ENCODE peak calls at places on chromosomes 6 and 20, in seven cellular contexts. One of them, this sample, is unnamed.

GRCh38 chr6:33277663-33278391 is 904 bp downstream of the B3GALT4 start:
- DNase-seq in IMR-90: no peak
- DNase-seq in trophoblast cell: no peak
- DNase-seq in neuronal stem cell: no peak
- DNase-seq in H1: no peak
- DNase-seq in H9: peak
- DNase-seq in mesenchymal stem cell: no peak
- DNase-seq in this sample: no peak

GRCh38 chr6:10479939-10480700 is 41.0 kb upstream of the GCNT2 start:
- DNase-seq in trophoblast cell: no peak
- DNase-seq in IMR-90: no peak
- DNase-seq in H1: no peak
- DNase-seq in mesenchymal stem cell: no peak
- DNase-seq in neuronal stem cell: no peak
- DNase-seq in H9: no peak
- DNase-seq in this sample: peak

GRCh38 chr6:48032156-48032555 is 78.8 kb downstream of the PTCHD4 start:
- DNase-seq in mesenchymal stem cell: peak
- DNase-seq in IMR-90: peak
- DNase-seq in trophoblast cell: no peak
- DNase-seq in H1: no peak
- DNase-seq in neuronal stem cell: no peak
- DNase-seq in H9: no peak
- DNase-seq in this sample: peak

GRCh38 chr6:133973109-133973971 is 20.3 kb downstream of the TBPL1 start:
- DNase-seq in mesenchymal stem cell: peak
- DNase-seq in IMR-90: peak
- DNase-seq in H1: no peak
- DNase-seq in neuronal stem cell: peak
- DNase-seq in trophoblast cell: no peak
- DNase-seq in H9: no peak
- DNase-seq in this sample: peak

GRCh38 chr20:57708694-57709673 is 831 bp downstream of the PMEPA1 start:
- DNase-seq in mesenchymal stem cell: peak
- DNase-seq in trophoblast cell: no peak
- DNase-seq in H1: no peak
- DNase-seq in H9: no peak
- DNase-seq in neuronal stem cell: no peak
- DNase-seq in IMR-90: peak
- DNase-seq in this sample: no peak

GRCh38 chr20:57717797-57718196 is 8.0 kb upstream of the PMEPA1 start:
- DNase-seq in trophoblast cell: peak
- DNase-seq in mesenchymal stem cell: no peak
- DNase-seq in neuronal stem cell: no peak
- DNase-seq in H1: no peak
- DNase-seq in H9: no peak
- DNase-seq in IMR-90: no peak
- DNase-seq in this sample: no peak

GRCh38 chr20:43529457-43530153 is 22.1 kb downstream of the L3MBTL1 start:
- DNase-seq in mesenchymal stem cell: no peak
- DNase-seq in trophoblast cell: no peak
- DNase-seq in H1: no peak
- DNase-seq in IMR-90: no peak
- DNase-seq in neuronal stem cell: no peak
- DNase-seq in H9: no peak
- DNase-seq in this sample: no peak

GRCh38 chr6:144953552-144954240 is 668.6 kb downstream of the UTRN start:
- DNase-seq in H1: peak
- DNase-seq in neuronal stem cell: no peak
- DNase-seq in mesenchymal stem cell: no peak
- DNase-seq in H9: no peak
- DNase-seq in IMR-90: peak
- DNase-seq in trophoblast cell: peak
- DNase-seq in this sample: peak

GRCh38 chr20:23622839-23623343 is 14.9 kb downstream of the CST3 start:
- DNase-seq in mesenchymal stem cell: peak
- DNase-seq in IMR-90: peak
- DNase-seq in trophoblast cell: peak
- DNase-seq in neuronal stem cell: no peak
- DNase-seq in H9: no peak
- DNase-seq in H1: no peak
- DNase-seq in this sample: peak

GRCh38 chr6:20833881-20834515 is 299.7 kb downstream of the CDKAL1 start:
- DNase-seq in H1: no peak
- DNase-seq in H9: peak
- DNase-seq in trophoblast cell: no peak
- DNase-seq in IMR-90: no peak
- DNase-seq in neuronal stem cell: no peak
- DNase-seq in mesenchymal stem cell: peak
- DNase-seq in this sample: peak

GRCh38 chr6:105981002-105981887 is 104.9 kb upstream of the PRDM1 start:
- DNase-seq in IMR-90: no peak
- DNase-seq in mesenchymal stem cell: peak
- DNase-seq in H1: no peak
- DNase-seq in H9: peak
- DNase-seq in neuronal stem cell: no peak
- DNase-seq in trophoblast cell: no peak
- DNase-seq in this sample: peak

GRCh38 chr6:116133453-116133852 is 7.5 kb upstream of the COL10A1 start:
- DNase-seq in IMR-90: no peak
- DNase-seq in mesenchymal stem cell: no peak
- DNase-seq in H1: no peak
- DNase-seq in trophoblast cell: no peak
- DNase-seq in H9: no peak
- DNase-seq in neuronal stem cell: no peak
- DNase-seq in this sample: no peak

GRCh38 chr20:49925901-49926454 is 10.2 kb upstream of the RNF114 start:
- DNase-seq in H9: no peak
- DNase-seq in trophoblast cell: no peak
- DNase-seq in mesenchymal stem cell: no peak
- DNase-seq in neuronal stem cell: no peak
- DNase-seq in IMR-90: no peak
- DNase-seq in H1: no peak
- DNase-seq in this sample: no peak

GRCh38 chr20:49919009-49919408 is 3.7 kb upstream of the SPATA2 start:
- DNase-seq in H9: no peak
- DNase-seq in H1: no peak
- DNase-seq in neuronal stem cell: no peak
- DNase-seq in mesenchymal stem cell: no peak
- DNase-seq in IMR-90: no peak
- DNase-seq in trophoblast cell: no peak
- DNase-seq in this sample: no peak

GRCh38 chr20:49929142-49929494 is 7.1 kb upstream of the RNF114 start:
- DNase-seq in trophoblast cell: no peak
- DNase-seq in H9: no peak
- DNase-seq in mesenchymal stem cell: no peak
- DNase-seq in H1: no peak
- DNase-seq in IMR-90: no peak
- DNase-seq in neuronal stem cell: no peak
- DNase-seq in this sample: no peak

GRCh38 chr20:49928411-49929141 is 7.6 kb upstream of the RNF114 start:
- DNase-seq in IMR-90: peak
- DNase-seq in neuronal stem cell: peak
- DNase-seq in trophoblast cell: peak
- DNase-seq in mesenchymal stem cell: peak
- DNase-seq in H1: peak
- DNase-seq in H9: peak
- DNase-seq in this sample: peak

DNA sequence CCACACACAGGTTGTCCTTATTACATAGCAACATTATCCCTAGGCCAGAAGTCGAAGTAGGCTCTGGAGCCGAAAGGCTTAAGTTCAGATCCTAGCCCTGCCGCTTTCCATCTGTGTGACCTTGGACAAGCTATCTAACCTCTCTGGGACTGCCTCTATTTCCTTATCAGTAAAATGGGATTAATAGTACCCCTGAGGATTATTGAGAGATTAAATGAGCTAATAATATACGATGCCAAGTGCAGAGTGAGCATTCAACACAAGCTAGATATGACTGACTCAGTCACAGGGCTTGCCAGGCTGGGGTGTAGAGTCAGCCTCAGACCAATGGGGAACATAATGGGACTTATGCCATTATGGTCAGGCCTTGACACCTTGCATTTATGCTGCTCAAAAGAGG is 8.9 kb upstream of the SPATA2 start:
- DNase-seq in H1: no peak
- DNase-seq in mesenchymal stem cell: no peak
- DNase-seq in neuronal stem cell: no peak
- DNase-seq in H9: no peak
- DNase-seq in IMR-90: no peak
- DNase-seq in trophoblast cell: no peak
- DNase-seq in this sample: no peak
- H3K4ac ChIP-seq in H1: no peak
- H3K4ac ChIP-seq in mesenchymal stem cell: no peak
- H3K4ac ChIP-seq in neuronal stem cell: no peak
- H3K4ac ChIP-seq in H9: no peak
- H3K4ac ChIP-seq in IMR-90: no peak
- H3K4ac ChIP-seq in trophoblast cell: no peak
- H3K4ac ChIP-seq in this sample: no peak

GRCh38 chr6:168690271-168690670 is 249.3 kb downstream of the SMOC2 start:
- DNase-seq in mesenchymal stem cell: no peak
- DNase-seq in IMR-90: no peak
- DNase-seq in H9: no peak
- DNase-seq in H1: no peak
- DNase-seq in trophoblast cell: no peak
- DNase-seq in neuronal stem cell: no peak
- DNase-seq in this sample: no peak
- H3K23ac ChIP-seq in mesenchymal stem cell: no peak
- H3K23ac ChIP-seq in IMR-90: no peak
- H3K23ac ChIP-seq in H9: no peak
- H3K23ac ChIP-seq in H1: no peak
- H3K23ac ChIP-seq in trophoblast cell: no peak
- H3K23ac ChIP-seq in neuronal stem cell: no peak
- H3K23ac ChIP-seq in this sample: no peak

GRCh38 chr6:25834950-25835349 is 3.1 kb upstream of the SLC17A1 start:
- DNase-seq in H1: no peak
- DNase-seq in mesenchymal stem cell: no peak
- DNase-seq in IMR-90: no peak
- DNase-seq in trophoblast cell: no peak
- DNase-seq in neuronal stem cell: no peak
- DNase-seq in H9: no peak
- DNase-seq in this sample: no peak
- H2BK120ac ChIP-seq in H1: no peak
- H2BK120ac ChIP-seq in mesenchymal stem cell: no peak
- H2BK120ac ChIP-seq in IMR-90: no peak
- H2BK120ac ChIP-seq in trophoblast cell: no peak
- H2BK120ac ChIP-seq in neuronal stem cell: no peak
- H2BK120ac ChIP-seq in H9: no peak
- H2BK120ac ChIP-seq in this sample: no peak

GRCh38 chr6:43720999-43721398 is 33.4 kb upstream of the MRPS18A start:
- DNase-seq in neuronal stem cell: no peak
- DNase-seq in H9: no peak
- DNase-seq in mesenchymal stem cell: no peak
- DNase-seq in IMR-90: no peak
- DNase-seq in trophoblast cell: no peak
- DNase-seq in H1: no peak
- DNase-seq in this sample: no peak

GRCh38 chr6:43717389-43717788 is 29.8 kb upstream of the MRPS18A start:
- DNase-seq in H1: no peak
- DNase-seq in mesenchymal stem cell: no peak
- DNase-seq in neuronal stem cell: no peak
- DNase-seq in trophoblast cell: no peak
- DNase-seq in H9: no peak
- DNase-seq in IMR-90: no peak
- DNase-seq in this sample: no peak

GRCh38 chr6:43717822-43718221 is 30.2 kb upstream of the MRPS18A start:
- DNase-seq in trophoblast cell: no peak
- DNase-seq in neuronal stem cell: no peak
- DNase-seq in H9: no peak
- DNase-seq in IMR-90: no peak
- DNase-seq in H1: no peak
- DNase-seq in mesenchymal stem cell: no peak
- DNase-seq in this sample: no peak

GRCh38 chr6:43718387-43719105 is 31.0 kb upstream of the MRPS18A start:
- DNase-seq in neuronal stem cell: no peak
- DNase-seq in IMR-90: no peak
- DNase-seq in H1: no peak
- DNase-seq in trophoblast cell: no peak
- DNase-seq in mesenchymal stem cell: no peak
- DNase-seq in H9: no peak
- DNase-seq in this sample: no peak

DNA sequence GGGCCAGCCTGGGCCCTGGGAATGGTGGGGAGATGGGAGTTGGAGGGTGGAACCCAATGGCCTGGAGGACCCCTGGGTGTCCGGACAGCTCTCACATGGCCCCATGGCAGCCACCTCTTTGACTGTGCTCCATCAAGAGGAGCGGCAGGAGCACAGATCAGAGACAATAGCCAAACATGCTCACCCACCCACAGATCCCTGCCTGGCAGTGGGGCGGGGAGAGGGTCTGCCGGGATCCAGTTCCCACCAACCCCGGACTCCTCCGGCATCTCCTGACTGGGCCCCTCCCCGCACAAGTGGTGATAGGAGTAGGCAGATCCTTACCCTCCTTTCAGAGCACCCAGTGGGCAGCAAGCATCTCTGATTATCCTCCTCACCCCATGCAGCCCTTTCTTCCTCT is 31.9 kb upstream of the MRPS18A start:
- DNase-seq in mesenchymal stem cell: no peak
- DNase-seq in H1: no peak
- DNase-seq in IMR-90: no peak
- DNase-seq in trophoblast cell: no peak
- DNase-seq in neuronal stem cell: no peak
- DNase-seq in H9: no peak
- DNase-seq in this sample: no peak
- H3K4ac ChIP-seq in mesenchymal stem cell: no peak
- H3K4ac ChIP-seq in H1: no peak
- H3K4ac ChIP-seq in IMR-90: no peak
- H3K4ac ChIP-seq in trophoblast cell: no peak
- H3K4ac ChIP-seq in neuronal stem cell: no peak
- H3K4ac ChIP-seq in H9: no peak
- H3K4ac ChIP-seq in this sample: no peak

DNA sequence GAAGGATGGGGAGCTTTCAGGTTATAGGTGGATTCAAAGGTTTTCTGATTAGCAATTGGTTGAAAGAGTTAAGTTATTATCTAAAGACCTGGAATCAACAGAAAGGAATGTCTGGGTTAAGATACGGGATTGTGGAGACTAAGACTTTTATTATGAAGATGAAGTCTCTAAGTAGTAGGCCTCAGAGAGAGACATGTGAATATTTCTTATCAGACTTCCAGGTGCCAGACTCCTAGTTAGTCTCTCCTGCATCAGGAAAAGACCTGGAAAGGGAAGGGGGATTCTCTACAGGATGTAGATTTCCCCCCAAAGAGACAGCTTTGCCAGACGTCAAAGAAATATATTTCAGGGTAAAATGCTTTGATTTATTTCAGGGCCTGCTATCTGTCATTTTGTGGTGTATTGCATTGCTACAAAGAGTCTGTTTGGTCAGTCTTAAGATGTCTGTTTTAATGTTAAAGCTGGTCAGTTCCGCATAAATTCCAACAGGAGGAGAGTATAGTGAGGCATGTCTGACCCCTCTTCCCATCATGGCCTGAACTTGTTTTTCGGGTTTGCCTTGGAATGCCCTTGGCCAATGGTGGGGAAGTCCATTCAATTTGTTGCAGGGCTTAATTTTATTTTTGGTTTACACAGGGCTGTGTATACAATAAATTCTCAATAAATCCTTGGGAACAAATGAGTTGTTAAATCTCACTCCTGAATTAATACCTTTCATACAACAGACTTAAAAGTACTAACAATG is 103.4 kb upstream of the RALGAPA2 start:
- DNase-seq in trophoblast cell: peak
- DNase-seq in H1: no peak
- DNase-seq in mesenchymal stem cell: no peak
- DNase-seq in neuronal stem cell: no peak
- DNase-seq in IMR-90: no peak
- DNase-seq in H9: no peak
- DNase-seq in this sample: peak
- H3K23ac ChIP-seq in trophoblast cell: no peak
- H3K23ac ChIP-seq in H1: no peak
- H3K23ac ChIP-seq in mesenchymal stem cell: no peak
- H3K23ac ChIP-seq in neuronal stem cell: no peak
- H3K23ac ChIP-seq in IMR-90: no peak
- H3K23ac ChIP-seq in H9: no peak
- H3K23ac ChIP-seq in this sample: no peak